ENCODE peak calls at places on chromosomes 7 and 10, in eight cellular contexts. R is fibroblast of lung, B is AG04450, S is IMR-90, U is AG09309, C is heart right ventricle, Y is fibroblast of the aortic adventitia, D is adrenal gland. J is an unnamed sample.

GRCh38 chr10:96269438-96270300 is 1.7 kb downstream of the BLNK start:
- DNase-seq in S (no peak), D (no peak), C (no peak), Y (no peak), B (no peak), R (no peak), U (no peak), J (no peak)

GRCh38 chr7:76393116-76394031 is 16.1 kb downstream of the SSC4D start:
- DNase-seq in S (peak; percentile 71), U (no peak), D (peak; percentile 96), B (peak; percentile 32), C (peak; percentile 96), Y (peak; percentile 83), R (peak; percentile 72), J (peak; percentile 48)

GRCh38 chr7:138876326-138876725 is 78.3 kb upstream of the ATP6V0A4 start:
- DNase-seq in B (no peak), S (no peak), R (peak; percentile 46), Y (no peak), U (no peak), C (no peak), D (no peak), J (no peak)

GRCh38 chr7:44394112-44394447 is 68.7 kb upstream of the CAMK2B start:
- DNase-seq in U (no peak), D (no peak), S (no peak), Y (no peak), B (no peak), C (no peak), R (no peak), J (no peak)

GRCh38 chr7:12768948-12769347 is 81.5 kb downstream of the ARL4A start:
- DNase-seq in Y (no peak), S (no peak), U (no peak), C (no peak), R (peak; percentile 48), D (no peak), B (no peak), J (no peak)

GRCh38 chr10:79244841-79245504 is 102.3 kb upstream of the PPIF start:
- DNase-seq in R (peak; percentile 64), S (no peak), D (no peak), C (peak; percentile 10), Y (peak; percentile 75), B (no peak), U (no peak), J (no peak)

GRCh38 chr7:106129291-106129690 is 17.2 kb upstream of the SYPL1 start:
- DNase-seq in R (peak; percentile 17), S (no peak), D (no peak), U (no peak), B (no peak), Y (no peak), C (no peak), J (no peak)

GRCh38 chr10:61793760-61794713 is 107.5 kb upstream of the ARID5B start:
- DNase-seq in R (peak; percentile 80), Y (peak; percentile 49), D (no peak), U (no peak), S (peak; percentile 79), B (no peak), C (no peak), J (no peak)

GRCh38 chr7:42065942-42066341 is 171.1 kb downstream of the GLI3 start:
- DNase-seq in B (no peak), S (peak; percentile 34), R (peak; percentile 88), C (no peak), U (no peak), Y (no peak), D (no peak), J (no peak)

GRCh38 chr10:13503745-13504463 is 24.9 kb downstream of the BEND7 start:
- DNase-seq in R (peak; percentile 92), C (no peak), Y (no peak), S (peak; percentile 91), U (peak; percentile 14), B (peak; percentile 37), D (no peak), J (peak; percentile 5)

GRCh38 chr7:50734246-50734645 is 48.5 kb downstream of the GRB10 start:
- DNase-seq in B (no peak), U (no peak), S (no peak), D (no peak), C (no peak), Y (no peak), R (no peak), J (no peak)

GRCh38 chr10:70323697-70324340 is 40.0 kb upstream of the NPFFR1 start:
- DNase-seq in S (no peak), D (no peak), B (no peak), C (no peak), Y (no peak), U (no peak), R (no peak), J (no peak)

GRCh38 chr7:47416454-47417121 is 165.3 kb downstream of the TNS3 start:
- DNase-seq in Y (no peak), D (no peak), R (peak; percentile 50), C (no peak), B (no peak), U (no peak), S (no peak), J (no peak)

GRCh38 chr10:125999694-126000093 is 103.3 kb downstream of the FANK1 start:
- DNase-seq in C (no peak), U (no peak), Y (no peak), S (no peak), D (no peak), R (no peak), B (no peak), J (no peak)

GRCh38 chr10:126006264-126006663 is 109.9 kb downstream of the FANK1 start:
- DNase-seq in D (no peak), Y (no peak), U (no peak), C (no peak), R (no peak), B (no peak), S (no peak), J (no peak)

GRCh38 chr10:126004752-126005151 is 108.4 kb downstream of the FANK1 start:
- DNase-seq in C (no peak), S (no peak), U (no peak), B (no peak), R (no peak), Y (no peak), D (no peak), J (no peak)

GRCh38 chr10:125997586-125997985 is 101.2 kb downstream of the FANK1 start:
- DNase-seq in U (no peak), D (no peak), R (no peak), Y (no peak), C (no peak), B (no peak), S (no peak), J (no peak)

DNA sequence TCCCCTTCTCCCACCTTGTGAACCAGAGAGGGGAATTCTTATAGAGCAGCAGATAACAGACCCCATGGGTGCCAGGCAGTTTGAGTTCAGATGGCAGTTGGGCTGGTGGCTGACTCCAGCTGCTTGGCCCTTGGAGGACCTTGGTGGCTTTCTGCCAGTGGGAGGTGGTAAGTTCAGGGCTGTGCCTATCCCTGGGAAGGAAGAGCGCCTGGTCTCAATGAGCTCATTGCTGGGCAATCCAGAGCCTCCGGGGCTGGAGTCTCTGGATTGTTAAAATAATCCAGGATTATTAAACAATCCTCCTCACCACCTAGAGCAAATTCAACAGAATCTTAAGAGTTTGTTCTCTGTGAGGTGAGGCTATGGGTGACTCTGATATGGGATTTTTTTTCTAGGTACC is 105.2 kb downstream of the FANK1 start:
- DNase-seq in C (no peak), Y (peak; percentile 22), S (no peak), U (no peak), R (peak; percentile 29), D (peak; percentile 56), B (no peak), J (no peak)
- H3K4me3 ChIP-seq in C (no peak overlapping the region), Y (no peak overlapping the region), S (no peak overlapping the region), U (no peak overlapping the region), R (no peak overlapping the region), D (no peak overlapping the region), B (no peak overlapping the region), J (no peak overlapping the region)

GRCh38 chr7:2108501-2109250 is 124.1 kb downstream of the MAD1L1 start:
- DNase-seq in Y (no peak), B (no peak), C (no peak), R (no peak), S (peak; percentile 32), U (no peak), D (no peak), J (no peak)
- TF ChIP-seq CTCF in Y (no peak), B (peak; percentile 13), C (no peak), R (no peak), S (no peak), U (no peak), D (no peak), J (no peak)

DNA sequence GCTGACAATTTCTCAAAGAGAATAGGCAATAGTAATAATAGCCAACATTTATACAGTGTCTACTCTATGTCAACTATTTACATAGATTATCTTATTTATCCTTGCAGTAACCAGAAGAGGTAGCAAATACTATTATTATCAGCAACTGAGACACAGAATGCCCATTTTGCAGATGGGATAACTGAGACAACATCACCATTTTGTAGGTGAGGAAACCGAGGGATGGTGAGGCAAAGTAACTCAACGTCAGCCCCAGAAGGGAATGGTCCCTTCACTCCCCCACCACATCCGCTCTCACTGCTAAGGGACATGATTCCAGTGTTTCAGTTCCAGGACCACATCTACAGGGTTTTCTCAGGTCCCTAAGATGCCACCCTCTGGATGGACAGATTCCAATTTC is 261.2 kb upstream of the NEBL start:
- DNase-seq in Y (no peak), D (no peak), R (no peak), B (no peak), S (no peak), C (no peak), U (no peak), J (no peak)
- H3K4me3 ChIP-seq in Y (no peak overlapping the region), D (no peak overlapping the region), R (no peak overlapping the region), B (no peak overlapping the region), S (no peak overlapping the region), C (no peak overlapping the region), U (no peak overlapping the region), J (no peak overlapping the region)

DNA sequence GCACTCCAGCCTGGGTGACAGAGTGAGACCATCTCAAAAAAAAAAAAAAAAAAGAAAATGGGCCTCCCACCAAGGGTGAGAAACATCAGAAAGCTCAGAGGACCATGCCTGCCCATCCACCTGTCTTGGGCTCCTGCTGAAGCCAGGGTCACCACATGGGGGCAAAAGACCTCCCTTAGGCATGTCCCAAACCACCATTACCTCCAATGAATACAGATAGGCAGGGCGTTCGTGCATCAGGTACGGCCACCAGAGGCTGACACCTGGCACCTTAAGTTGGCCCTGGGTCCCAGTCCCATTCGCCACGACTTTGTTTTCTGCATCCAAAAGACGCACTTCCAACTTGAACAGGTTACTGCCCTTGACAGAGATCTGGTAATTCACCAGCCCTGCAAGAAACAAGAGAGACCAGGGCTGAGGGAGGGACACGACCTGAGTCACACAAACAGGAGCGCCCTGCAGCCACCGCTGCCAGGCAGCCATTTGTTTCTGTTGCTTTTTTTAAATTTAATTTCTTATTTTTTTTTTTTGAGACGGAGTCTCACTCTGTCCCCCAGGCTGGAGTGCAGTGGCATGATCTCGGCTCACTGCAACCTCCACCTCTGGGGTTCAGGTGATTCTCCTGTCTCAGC is 6.1 kb downstream of the GUSB start:
- DNase-seq in B (no peak), C (no peak), S (no peak), R (no peak), U (no peak), D (no peak), Y (no peak), J (no peak)
- TF ChIP-seq CTCF in B (no peak), C (no peak), S (no peak), R (no peak), U (no peak), D (no peak), Y (no peak), J (no peak)

GRCh38 chr10:21529236-21529910 is 3.9 kb upstream of the SKIDA1 start:
- DNase-seq in S (no peak), R (no peak), U (no peak), C (no peak), Y (no peak), D (no peak), B (no peak), J (no peak)
- H3K4me3 ChIP-seq in S (no peak overlapping the region), R (no peak overlapping the region), U (no peak overlapping the region), C (no peak overlapping the region), Y (no peak overlapping the region), D (no peak overlapping the region), B (no peak overlapping the region), J (no peak overlapping the region)